ENCODE peak calls at places on chromosome 5, in seven cellular contexts. Y, V, P, Z, W, I and G are unnamed samples.

GRCh38 chr5:53552561-53552960 is 7.9 kb upstream of the NDUFS4 start:
- DNase-seq in Y (no peak), V (no peak), P (no peak), Z (no peak), W (no peak), I (no peak), G (no peak)

GRCh38 chr5:150142800-150143724 is 12.6 kb downstream of the PDGFRB start:
- DNase-seq in Y (peak; percentile 94), V (peak; percentile 94), P (peak; percentile 77), Z (peak; percentile 94), W (peak; percentile 37), I (peak; percentile 95), G (no peak)

GRCh38 chr5:41524174-41524573 is 13.8 kb upstream of the PLCXD3 start:
- DNase-seq in Y (no peak), V (no peak), P (no peak), Z (no peak), W (no peak), I (peak; percentile 25), G (peak; percentile 15)

GRCh38 chr5:83553000-83553486 is 81.5 kb downstream of the VCAN start:
- DNase-seq in Y (no peak), V (peak; percentile 81), P (no peak), Z (no peak), W (no peak), I (peak; percentile 73), G (no peak)

GRCh38 chr5:68682400-68683152 is 411.2 kb upstream of the SLC30A5 start:
- DNase-seq in Y (no peak), V (no peak), P (no peak), Z (peak; percentile 73), W (no peak), I (no peak), G (no peak)

GRCh38 chr5:140875085-140876065 is at the start of gene PCDHA12:
- DNase-seq in Y (no peak), V (no peak), P (no peak), Z (no peak), W (no peak), I (no peak), G (no peak)

GRCh38 chr5:143354025-143354424 is 49.5 kb downstream of the NR3C1 start:
- DNase-seq in Y (peak; percentile 70), V (no peak), P (no peak), Z (no peak), W (no peak), I (no peak), G (no peak)

GRCh38 chr5:41414598-41414997 is 95.8 kb downstream of the PLCXD3 start:
- DNase-seq in Y (peak; percentile 97), V (peak; percentile 48), P (peak; percentile 86), Z (no peak), W (no peak), I (peak; percentile 94), G (no peak)

GRCh38 chr5:150729859-150730258 is 29.0 kb downstream of the DCTN4 start:
- DNase-seq in Y (no peak), V (no peak), P (no peak), Z (no peak), W (no peak), I (no peak), G (no peak)

GRCh38 chr5:147310059-147310704 is 75.4 kb downstream of the STK32A start:
- DNase-seq in Y (peak; percentile 74), V (peak; percentile 63), P (peak; percentile 83), Z (peak; percentile 86), W (peak; percentile 50), I (peak; percentile 53), G (no peak)

GRCh38 chr5:111676926-111677415 is 80.0 kb downstream of the NREP start:
- DNase-seq in Y (no peak), V (no peak), P (no peak), Z (no peak), W (no peak), I (no peak), G (no peak)

DNA sequence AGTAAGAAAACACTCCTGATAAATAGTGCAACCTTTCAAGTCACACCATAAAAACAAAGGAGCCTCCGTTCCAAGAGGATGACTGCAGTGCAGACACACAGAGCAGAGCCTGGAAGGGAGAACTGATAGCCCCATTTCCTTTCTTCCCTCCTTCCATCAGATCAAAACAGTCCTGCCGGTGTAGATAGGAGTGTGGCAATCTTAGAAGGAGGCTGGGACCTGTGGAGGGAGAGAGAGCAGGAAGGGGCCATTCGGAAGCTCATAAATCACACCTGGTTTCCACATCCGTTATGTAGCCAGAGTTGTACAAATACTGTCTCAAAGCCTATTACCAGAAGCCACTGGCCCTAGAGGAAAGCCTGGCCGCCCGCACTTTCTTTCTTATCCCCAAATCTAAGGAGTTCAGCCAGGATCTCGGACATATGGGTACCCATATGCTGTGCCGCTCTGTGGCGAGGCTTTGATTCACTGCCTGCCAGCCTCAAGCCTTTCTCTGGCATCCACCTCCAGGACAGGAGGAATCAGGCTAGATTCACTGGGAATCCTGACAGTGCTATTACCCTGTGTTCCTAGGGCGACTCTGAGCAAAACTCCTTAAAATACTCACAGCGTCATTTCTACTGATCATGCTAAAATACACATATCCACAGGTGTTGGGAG is 26.9 kb downstream of the DAP start:
- DNase-seq in Y (no peak), V (no peak), P (no peak), Z (no peak), W (no peak), I (no peak), G (no peak)
- H3K4me1 ChIP-seq in Y (no peaks in the 10 kb centered on the region), V (peaks cover 3% of the 10 kb centered on the region), P (no peaks in the 10 kb centered on the region), Z (peaks cover 17% of the 10 kb centered on the region), W (no peaks in the 10 kb centered on the region), I (no peaks in the 10 kb centered on the region), G (no peaks in the 10 kb centered on the region)

GRCh38 chr5:3199941-3200340 is 395.7 kb upstream of the IRX1 start:
- DNase-seq in Y (no peak), V (no peak), P (no peak), Z (no peak), W (no peak), I (no peak), G (no peak)

GRCh38 chr5:3194684-3195083 is 400.9 kb upstream of the IRX1 start:
- DNase-seq in Y (no peak), V (no peak), P (no peak), Z (no peak), W (no peak), I (no peak), G (no peak)

GRCh38 chr5:3195991-3196390 is 399.6 kb upstream of the IRX1 start:
- DNase-seq in Y (no peak), V (no peak), P (no peak), Z (no peak), W (no peak), I (no peak), G (no peak)

GRCh38 chr5:3197699-3198098 is 397.9 kb upstream of the IRX1 start:
- DNase-seq in Y (no peak), V (no peak), P (no peak), Z (no peak), W (no peak), I (no peak), G (no peak)

DNA sequence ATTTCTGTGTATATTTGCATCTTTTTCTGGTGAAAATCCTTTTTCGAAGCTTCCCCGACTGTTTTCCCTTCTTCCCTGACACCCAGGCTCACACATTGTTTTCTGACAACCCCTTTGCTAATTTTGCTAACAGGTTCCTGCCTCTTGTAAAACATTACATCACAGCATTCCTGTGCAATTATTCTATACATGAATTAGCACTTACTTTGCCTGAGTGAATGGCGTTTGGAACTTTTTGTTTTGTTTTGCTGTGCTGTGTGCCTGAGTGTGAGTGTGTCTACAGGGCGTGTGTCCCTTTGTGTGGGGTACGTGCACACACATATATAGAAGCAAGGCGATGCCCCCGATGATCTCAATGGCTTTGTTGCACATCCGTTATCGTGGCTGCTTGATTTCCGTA is 398.4 kb upstream of the IRX1 start:
- DNase-seq in Y (no peak), V (no peak), P (no peak), Z (no peak), W (no peak), I (no peak), G (no peak)
- H3K4me3 ChIP-seq in Y (peak overlapping the region; percentile 40), V (no peak overlapping the region), P (no peak overlapping the region), Z (no peak overlapping the region), W (no peak overlapping the region), I (peak overlapping the region; percentile 16), G (no peak overlapping the region)

GRCh38 chr5:65969539-65970393 is 43.4 kb downstream of the ERBIN start:
- DNase-seq in Y (no peak), V (no peak), P (no peak), Z (no peak), W (no peak), I (no peak), G (peak; percentile 87)
- H3K4me1 ChIP-seq in Y (peaks cover 6% of the 10 kb centered on the region), V (peaks cover 5% of the 10 kb centered on the region), P (no peaks in the 10 kb centered on the region), Z (peaks cover 6% of the 10 kb centered on the region), W (no peaks in the 10 kb centered on the region), I (peaks cover 34% of the 10 kb centered on the region), G (peaks cover 27% of the 10 kb centered on the region)

DNA sequence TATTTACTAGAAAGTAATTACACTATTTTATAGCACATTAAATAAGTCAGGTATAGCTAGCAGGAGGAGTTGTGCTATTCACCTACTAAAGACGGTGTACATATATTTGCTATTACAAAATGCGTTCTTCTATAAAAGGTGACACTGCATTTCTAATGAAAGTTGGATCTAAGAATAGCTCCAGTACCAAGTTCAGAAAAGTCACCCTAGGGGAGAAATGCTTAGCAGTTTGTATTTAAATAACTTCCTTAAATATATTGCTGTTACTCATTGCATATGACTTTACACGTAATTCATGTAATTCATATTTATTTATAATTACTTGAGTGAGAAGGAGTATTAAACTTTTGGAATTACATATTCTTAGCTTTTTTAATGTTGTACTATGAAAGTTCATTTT is 7.0 kb upstream of the SUB1 start:
- DNase-seq in Y (no peak), V (no peak), P (no peak), Z (no peak), W (no peak), I (no peak), G (no peak)
- H3K4me3 ChIP-seq in Y (no peak overlapping the region), V (no peak overlapping the region), P (no peak overlapping the region), Z (no peak overlapping the region), W (no peak overlapping the region), I (no peak overlapping the region), G (no peak overlapping the region)

GRCh38 chr5:78607864-78608263 is 40.7 kb downstream of the LHFPL2 start:
- DNase-seq in Y (no peak), V (no peak), P (no peak), Z (no peak), W (no peak), I (no peak), G (no peak)
- H3K4me1 ChIP-seq in Y (peaks cover 21% of the 10 kb centered on the region), V (no peaks in the 10 kb centered on the region), P (peaks cover 14% of the 10 kb centered on the region), Z (no peaks in the 10 kb centered on the region), W (no peaks in the 10 kb centered on the region), I (peaks cover 33% of the 10 kb centered on the region), G (peaks cover 7% of the 10 kb centered on the region)

DNA sequence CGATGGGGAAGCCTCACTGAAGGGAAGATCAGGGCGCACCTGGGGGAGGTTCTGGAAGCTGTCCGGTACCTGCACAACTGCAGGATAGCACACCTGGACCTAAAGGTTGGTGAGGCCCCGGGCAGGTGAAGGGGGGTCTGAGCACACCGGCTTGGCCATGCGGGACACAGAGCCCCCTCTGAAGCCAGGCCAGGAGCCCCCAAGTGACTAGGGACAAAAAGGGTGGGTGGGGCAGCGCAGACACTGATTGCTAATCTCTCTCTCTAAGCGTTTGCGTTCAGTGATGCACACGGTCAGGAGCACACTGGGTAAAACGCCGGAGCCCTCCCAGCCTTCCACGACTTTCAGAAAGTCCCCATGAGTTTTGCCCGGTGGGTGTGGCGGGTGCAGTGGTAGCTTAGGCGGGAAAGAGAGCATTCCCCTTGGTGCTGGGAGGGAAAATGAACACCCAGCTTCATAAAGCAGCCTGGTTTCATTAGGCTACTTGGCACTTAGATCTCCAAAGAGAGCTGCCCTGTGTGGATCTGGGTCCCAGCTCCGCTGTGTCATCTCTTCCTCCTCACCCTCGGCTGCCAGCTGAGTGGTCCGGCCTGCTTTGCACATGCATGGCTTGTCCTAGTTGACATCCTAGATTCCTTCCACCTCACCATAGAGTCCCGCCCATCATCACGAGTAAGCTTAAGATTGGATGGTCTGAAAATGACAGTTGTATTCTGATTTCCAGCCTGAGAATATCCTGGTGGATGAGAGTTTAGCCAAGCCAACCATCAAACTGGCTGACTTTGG is 74.2 kb upstream of the OTULINL start:
- DNase-seq in Y (no peak), V (no peak), P (no peak), Z (no peak), W (no peak), I (no peak), G (no peak)
- H3K4me3 ChIP-seq in Y (no peak overlapping the region), V (no peak overlapping the region), P (no peak overlapping the region), Z (no peak overlapping the region), W (no peak overlapping the region), I (no peak overlapping the region), G (no peak overlapping the region)